ENCODE peak calls at places on chromosomes 3 and 15, in five cellular contexts. C is MM.1S, Y is GM23248, R is neural progenitor cell, G is GM23338. W is an unnamed sample.
A peak's percentile ranks its signal among the peaks of the same experiment; 100 is the strongest.

GRCh38 chr15:88393719-88394519 is 73.3 kb downstream of the MRPL46 start:
- DNase-seq in C (peak; percentile 16), Y (peak; percentile 66), R (no peak), G (no peak), W (peak; percentile 31)

GRCh38 chr3:78728406-78729145 is 1039.2 kb downstream of the ROBO1 start:
- DNase-seq in C (no peak), Y (peak; percentile 58), R (peak; percentile 57), G (peak; percentile 8), W (no peak)

GRCh38 chr3:12754315-12754714 is 4.7 kb downstream of the TMEM40 start:
- DNase-seq in C (no peak), Y (no peak), R (no peak), G (no peak), W (no peak)

GRCh38 chr3:101011086-101011485 is 17.9 kb upstream of the ABI3BP start:
- DNase-seq in C (no peak), Y (peak; percentile 82), R (no peak), G (no peak), W (no peak)

GRCh38 chr15:58221591-58222241 is 83.5 kb downstream of the AQP9 start:
- DNase-seq in C (peak; percentile 24), Y (peak; percentile 56), R (peak; percentile 52), G (peak; percentile 43), W (peak; percentile 6)

GRCh38 chr15:72179950-72180581 is 17.5 kb downstream of the GRAMD2A start:
- DNase-seq in C (no peak), Y (no peak), R (peak; percentile 57), G (peak; percentile 28), W (no peak)

GRCh38 chr3:47008258-47008671 is 28.8 kb downstream of the NBEAL2 start:
- DNase-seq in C (no peak), Y (no peak), R (no peak), G (no peak), W (no peak)

GRCh38 chr3:30625541-30626438 is 19.4 kb downstream of the TGFBR2 start:
- DNase-seq in C (no peak), Y (peak; percentile 55), R (no peak), G (no peak), W (no peak)

GRCh38 chr3:72633101-72633500 is 215.1 kb downstream of the SHQ1 start:
- DNase-seq in C (no peak), Y (peak; percentile 45), R (no peak), G (no peak), W (no peak)

GRCh38 chr15:68526269-68526668 is 52.5 kb upstream of the CORO2B start:
- DNase-seq in C (no peak), Y (peak; percentile 89), R (no peak), G (no peak), W (no peak)

GRCh38 chr3:38335263-38335662 is 11.3 kb upstream of the XYLB start:
- DNase-seq in C (no peak), Y (no peak), R (no peak), G (no peak), W (no peak)

GRCh38 chr3:183249006-183249718 is 3.9 kb upstream of the B3GNT5 start:
- DNase-seq in C (no peak), Y (no peak), R (no peak), G (peak; percentile 47), W (peak; percentile 10)

GRCh38 chr3:196563721-196564225 is 4.6 kb downstream of the WDR53 start:
- DNase-seq in C (peak; percentile 72), Y (peak; percentile 27), R (no peak), G (no peak), W (no peak)

GRCh38 chr3:134576831-134577230 is 74.0 kb downstream of the KY start:
- DNase-seq in C (no peak), Y (no peak), R (no peak), G (no peak), W (no peak)

GRCh38 chr3:53938645-53939044 is 47.0 kb upstream of the SELENOK start:
- DNase-seq in C (peak; percentile 60), Y (peak; percentile 74), R (peak; percentile 75), G (peak; percentile 84), W (peak; percentile 54)

DNA sequence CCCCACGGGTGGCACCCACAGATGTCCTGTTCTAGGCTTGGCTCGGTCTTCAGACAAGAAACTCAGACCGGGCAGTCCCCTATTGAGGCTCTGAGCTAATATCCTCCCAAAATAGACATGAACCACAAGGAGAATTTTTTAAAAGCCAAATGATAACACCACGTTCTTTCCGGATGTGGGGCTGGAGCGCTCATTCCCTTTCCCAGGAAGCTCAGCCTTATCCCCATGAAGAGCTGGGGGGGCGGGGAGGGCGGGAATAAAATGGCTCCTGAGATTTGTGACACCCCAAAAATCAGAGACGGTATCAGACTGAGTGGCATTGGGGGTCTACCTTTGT is 1.1 kb downstream of the SLC6A1 start:
- DNase-seq in C (no peak), Y (no peak), R (no peak), G (no peak), W (no peak)
- TF ChIP-seq EZH2phosphoT487 in C (no peak), Y (no peak), R (no peak), G (no peak), W (no peak)

GRCh38 chr3:143786229-143787199 is 61.8 kb downstream of the SLC9A9 start:
- DNase-seq in C (no peak), Y (peak; percentile 46), R (no peak), G (no peak), W (no peak)
- H3K4me3 ChIP-seq in C (no peak overlapping the region), Y (peak overlapping the region; percentile 58), R (no peak overlapping the region), G (no peak overlapping the region), W (no peak overlapping the region)

GRCh38 chr3:65873028-65873427 is 165.7 kb downstream of the MAGI1 start:
- DNase-seq in C (no peak), Y (no peak), R (no peak), G (no peak), W (no peak)
- H3K4me2 ChIP-seq in C (no peak overlapping the region), Y (no peak overlapping the region), R (no peak overlapping the region), G (no peak overlapping the region), W (no peak overlapping the region)

GRCh38 chr3:102699819-102700140 is 265.0 kb downstream of the ZPLD1 start:
- DNase-seq in C (no peak), Y (no peak), R (no peak), G (no peak), W (no peak)
- TF ChIP-seq EZH2phosphoT487 in C (no peak), Y (no peak), R (no peak), G (no peak), W (no peak)

W was measured in OCI-LY7.